ENCODE peak calls at places on chromosome 9, in eight cellular contexts. K is neural crest cell; O is germinal center; T is choroid plexus epithelial cell; V is stimulated activated CD4-positive, alpha-beta T cell treated with anti-CD3 and anti-CD28 coated beads, Interleukin-1b, Interleukin-23, amount 100 ng/mL, for 4 hours; E is endothelial cell; X is activated CD4-positive, alpha-beta T cell treated with anti-CD3 and anti-CD28 coated beads for 24 hours; H is bronchial epithelial cell. M is an unnamed sample.

GRCh38 chr9:116661037-116661954 is 25.8 kb upstream of the TRIM32 start:
- DNase-seq in V (no peak), H (peak), T (peak), E (peak), O (peak), X (no peak), K (peak), M (peak)

GRCh38 chr9:20538956-20539355 is 83.3 kb downstream of the MLLT3 start:
- DNase-seq in K (no peak), T (peak), E (no peak), H (peak), O (no peak), X (no peak), V (no peak), M (no peak)

GRCh38 chr9:68577778-68578591 is 37.3 kb upstream of the TMEM252 start:
- DNase-seq in V (no peak), O (peak), T (no peak), K (no peak), E (no peak), H (no peak), X (no peak), M (no peak)

GRCh38 chr9:72856985-72857631 is 95.7 kb downstream of the ALDH1A1 start:
- DNase-seq in K (peak), X (no peak), O (no peak), H (peak), T (peak), E (peak), V (no peak), M (no peak)

GRCh38 chr9:127177221-127177620 is 54.8 kb upstream of the ANGPTL2 start:
- DNase-seq in H (no peak), O (no peak), V (no peak), E (no peak), T (no peak), X (no peak), K (no peak), M (no peak)

GRCh38 chr9:11931109-11931508 is 762.1 kb upstream of the TYRP1 start:
- DNase-seq in H (peak), K (no peak), E (no peak), V (no peak), O (no peak), T (peak), X (no peak), M (no peak)

GRCh38 chr9:99720455-99721050 is 101.1 kb upstream of the NR4A3 start:
- DNase-seq in X (no peak), V (no peak), T (peak), H (no peak), K (no peak), E (no peak), O (no peak), M (no peak)

GRCh38 chr9:86328153-86328552 is 26.1 kb downstream of the TUT7 start:
- DNase-seq in T (no peak), K (no peak), H (no peak), V (no peak), X (no peak), O (no peak), E (no peak), M (no peak)

GRCh38 chr9:93896496-93897033 is 58.6 kb downstream of the BARX1 start:
- DNase-seq in E (no peak), T (no peak), K (no peak), H (no peak), O (peak), V (no peak), X (no peak), M (no peak)

GRCh38 chr9:126020836-126021235 is 273.7 kb downstream of the PBX3 start:
- DNase-seq in H (no peak), E (no peak), K (no peak), X (no peak), O (no peak), T (no peak), V (no peak), M (no peak)

GRCh38 chr9:111945216-111945615 is 48.6 kb downstream of the UGCG start:
- DNase-seq in X (no peak), H (no peak), V (no peak), E (no peak), K (no peak), T (peak), O (peak), M (no peak)

GRCh38 chr9:126113176-126113575 is 213.5 kb upstream of the MVB12B start:
- DNase-seq in O (no peak), E (no peak), X (no peak), H (no peak), V (no peak), K (no peak), T (no peak), M (no peak)

GRCh38 chr9:87685871-87686519 is 39.9 kb upstream of the CTSL start:
- DNase-seq in T (peak), V (no peak), K (no peak), E (no peak), O (no peak), X (no peak), H (peak), M (no peak)